ENCODE peak calls at places on chromosomes 4 and X, in five cellular contexts. O is tibial artery, N is stomach, E is ovary, C is A549. B is an unnamed sample.
A peak's percentile ranks its signal among the peaks of the same experiment; 100 is the strongest.

GRCh38 chr4:170001688-170002267 is 24.4 kb downstream of the MFAP3L start:
- DNase-seq in O (no peak), N (no peak), E (no peak), C (no peak), B (no peak)

GRCh38 chr4:69907151-69907550 is 23.7 kb upstream of the CSN1S1 start:
- DNase-seq in O (no peak), N (no peak), E (no peak), C (no peak), B (no peak)

GRCh38 chrX:135273162-135273561 is 21.3 kb downstream of the ETDA start:
- DNase-seq in O (no peak), N (no peak), E (no peak), C (no peak), B (no peak)

GRCh38 chr4:22473268-22473667 is 42.6 kb downstream of the ADGRA3 start:
- DNase-seq in O (no peak), N (no peak), E (no peak), C (no peak), B (no peak)

GRCh38 chr4:48683784-48684666 is 96.1 kb downstream of the FRYL start:
- DNase-seq in O (no peak), N (no peak), E (no peak), C (no peak), B (no peak)

GRCh38 chr4:181350578-181351420 is 892.4 kb upstream of the TENM3 start:
- DNase-seq in O (no peak), N (no peak), E (no peak), C (no peak), B (no peak)

GRCh38 chr4:153466637-153467153 is 535 bp downstream of the TMEM131L start:
- DNase-seq in O (no peak), N (no peak), E (peak; percentile 22), C (peak; percentile 13), B (no peak)

GRCh38 chr4:152454398-152455011 is 81.4 kb downstream of the FBXW7 start:
- DNase-seq in O (no peak), N (no peak), E (no peak), C (peak; percentile 10), B (peak; percentile 10)

DNA sequence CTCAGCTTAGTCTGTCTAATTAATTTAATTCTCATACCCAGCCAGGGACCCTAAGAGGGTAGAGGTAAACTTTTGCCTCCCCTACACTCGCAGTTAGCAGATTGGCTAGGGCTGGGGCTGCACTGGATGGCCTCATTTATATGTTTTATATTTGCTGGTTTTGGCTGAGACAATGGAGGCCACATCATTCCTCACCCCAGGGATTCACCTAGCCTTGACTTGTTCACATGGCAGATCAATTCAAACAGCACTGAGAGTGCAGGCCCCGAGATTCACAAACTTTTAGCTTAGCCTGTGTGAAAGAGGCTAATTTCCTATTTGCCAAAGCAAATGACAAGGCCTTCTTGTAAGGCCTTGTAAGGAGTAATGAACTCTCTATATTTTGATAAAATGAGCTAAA is 844.4 kb downstream of the ARAP2 start:
- DNase-seq in O (no peak), N (no peak), E (no peak), C (no peak), B (no peak)
- H3K4me3 ChIP-seq in O (no peak overlapping the region), N (no peak overlapping the region), E (no peak overlapping the region), C (no peak overlapping the region), B (no peak overlapping the region)

GRCh38 chr4:93994175-93994994 is 165.8 kb downstream of the ATOH1 start:
- DNase-seq in O (no peak), N (no peak), E (no peak), C (no peak), B (no peak)
- H3K27ac ChIP-seq in O (no peak overlapping the region), N (no peak overlapping the region), E (no peak overlapping the region), C (no peak overlapping the region), B (no peak overlapping the region)

GRCh38 chr4:78781925-78782324 is 5.8 kb downstream of the BMP2K start:
- DNase-seq in O (no peak), N (no peak), E (no peak), C (no peak), B (no peak)
- H3K4me1 ChIP-seq in O (peaks cover 65% of the 10 kb centered on the region), N (peaks cover 21% of the 10 kb centered on the region), E (peaks cover 4% of the 10 kb centered on the region), C (peaks cover 12% of the 10 kb centered on the region), B (peaks cover 25% of the 10 kb centered on the region)

GRCh38 chr4:133593764-133594163 is 444.7 kb downstream of the PCDH10 start:
- DNase-seq in O (no peak), N (no peak), E (no peak), C (no peak), B (no peak)
- H3K4me3 ChIP-seq in O (no peak overlapping the region), N (no peak overlapping the region), E (no peak overlapping the region), C (no peak overlapping the region), B (no peak overlapping the region)

B was measured in SJSA1.